ENCODE peak calls at places on chromosomes 2 and 18, in six cellular contexts. One of them, this sample, is unnamed.

GRCh38 chr2:35891528-35891927 is 464.1 kb upstream of the CRIM1 start:
- DNase-seq in posterior cingulate gyrus: no peak
- DNase-seq in WTC11: no peak
- DNase-seq in lower leg skin: no peak
- DNase-seq in RWPE1: no peak
- DNase-seq in SHP77 treated with DMSO at 0.1 percent for 48 hours: no peak
- DNase-seq in this sample: no peak

GRCh38 chr2:3264010-3264744 is 113.4 kb downstream of the EIPR1 start:
- DNase-seq in posterior cingulate gyrus: peak
- DNase-seq in WTC11: no peak
- DNase-seq in lower leg skin: no peak
- DNase-seq in RWPE1: no peak
- DNase-seq in SHP77 treated with DMSO at 0.1 percent for 48 hours: no peak
- DNase-seq in this sample: no peak

GRCh38 chr2:6948081-6949008 is 31.1 kb downstream of the RNF144A start:
- DNase-seq in posterior cingulate gyrus: no peak
- DNase-seq in WTC11: no peak
- DNase-seq in lower leg skin: no peak
- DNase-seq in RWPE1: no peak
- DNase-seq in SHP77 treated with DMSO at 0.1 percent for 48 hours: no peak
- DNase-seq in this sample: no peak

GRCh38 chr2:148568597-148568996 is 76.0 kb upstream of the EPC2 start:
- DNase-seq in posterior cingulate gyrus: no peak
- DNase-seq in WTC11: no peak
- DNase-seq in lower leg skin: peak
- DNase-seq in RWPE1: no peak
- DNase-seq in SHP77 treated with DMSO at 0.1 percent for 48 hours: no peak
- DNase-seq in this sample: no peak

GRCh38 chr2:26033769-26034596 is at the start of gene RAB10:
- DNase-seq in posterior cingulate gyrus: peak
- DNase-seq in WTC11: peak
- DNase-seq in lower leg skin: peak
- DNase-seq in RWPE1: peak
- DNase-seq in SHP77 treated with DMSO at 0.1 percent for 48 hours: peak
- DNase-seq in this sample: peak

GRCh38 chr2:9644603-9645002 is 13.8 kb upstream of the YWHAQ start:
- DNase-seq in posterior cingulate gyrus: no peak
- DNase-seq in WTC11: no peak
- DNase-seq in lower leg skin: peak
- DNase-seq in RWPE1: peak
- DNase-seq in SHP77 treated with DMSO at 0.1 percent for 48 hours: no peak
- DNase-seq in this sample: peak

GRCh38 chr2:223854741-223855140 is 17.4 kb upstream of the AP1S3 start:
- DNase-seq in posterior cingulate gyrus: no peak
- DNase-seq in WTC11: no peak
- DNase-seq in lower leg skin: no peak
- DNase-seq in RWPE1: no peak
- DNase-seq in SHP77 treated with DMSO at 0.1 percent for 48 hours: no peak
- DNase-seq in this sample: no peak

GRCh38 chr2:232870002-232870765 is at the start of gene SNORC:
- DNase-seq in posterior cingulate gyrus: no peak
- DNase-seq in WTC11: no peak
- DNase-seq in lower leg skin: peak
- DNase-seq in RWPE1: no peak
- DNase-seq in SHP77 treated with DMSO at 0.1 percent for 48 hours: no peak
- DNase-seq in this sample: peak

GRCh38 chr2:30583204-30583749 is 136.2 kb downstream of the LCLAT1 start:
- DNase-seq in posterior cingulate gyrus: no peak
- DNase-seq in WTC11: no peak
- DNase-seq in lower leg skin: no peak
- DNase-seq in RWPE1: no peak
- DNase-seq in SHP77 treated with DMSO at 0.1 percent for 48 hours: no peak
- DNase-seq in this sample: no peak

GRCh38 chr2:177129610-177130009 is 83.0 kb upstream of the HNRNPA3 start:
- DNase-seq in posterior cingulate gyrus: no peak
- DNase-seq in WTC11: no peak
- DNase-seq in lower leg skin: no peak
- DNase-seq in RWPE1: no peak
- DNase-seq in SHP77 treated with DMSO at 0.1 percent for 48 hours: no peak
- DNase-seq in this sample: no peak

GRCh38 chr2:228446732-228447131 is 265.2 kb upstream of the SPHKAP start:
- DNase-seq in posterior cingulate gyrus: peak
- DNase-seq in WTC11: no peak
- DNase-seq in lower leg skin: no peak
- DNase-seq in RWPE1: no peak
- DNase-seq in SHP77 treated with DMSO at 0.1 percent for 48 hours: peak
- DNase-seq in this sample: no peak

GRCh38 chr2:130728007-130728454 is 839 bp upstream of the GPR148 start:
- DNase-seq in posterior cingulate gyrus: no peak
- DNase-seq in WTC11: peak
- DNase-seq in lower leg skin: no peak
- DNase-seq in RWPE1: no peak
- DNase-seq in SHP77 treated with DMSO at 0.1 percent for 48 hours: no peak
- DNase-seq in this sample: no peak

GRCh38 chr2:142061733-142062132 is 69.1 kb downstream of the LRP1B start:
- DNase-seq in posterior cingulate gyrus: no peak
- DNase-seq in WTC11: no peak
- DNase-seq in lower leg skin: no peak
- DNase-seq in RWPE1: no peak
- DNase-seq in SHP77 treated with DMSO at 0.1 percent for 48 hours: no peak
- DNase-seq in this sample: no peak

GRCh38 chr2:165016772-165017411 is 61.6 kb upstream of the SLC38A11 start:
- DNase-seq in posterior cingulate gyrus: peak
- DNase-seq in WTC11: peak
- DNase-seq in lower leg skin: no peak
- DNase-seq in RWPE1: peak
- DNase-seq in SHP77 treated with DMSO at 0.1 percent for 48 hours: peak
- DNase-seq in this sample: no peak

GRCh38 chr2:10514287-10514686 is 66.2 kb upstream of the ODC1 start:
- DNase-seq in posterior cingulate gyrus: no peak
- DNase-seq in WTC11: no peak
- DNase-seq in lower leg skin: peak
- DNase-seq in RWPE1: no peak
- DNase-seq in SHP77 treated with DMSO at 0.1 percent for 48 hours: no peak
- DNase-seq in this sample: peak

GRCh38 chr18:26940744-26941398 is 75.4 kb upstream of the AQP4 start:
- DNase-seq in posterior cingulate gyrus: no peak
- DNase-seq in WTC11: no peak
- DNase-seq in lower leg skin: no peak
- DNase-seq in RWPE1: no peak
- DNase-seq in SHP77 treated with DMSO at 0.1 percent for 48 hours: no peak
- DNase-seq in this sample: no peak

GRCh38 chr2:84704505-84705244 is 176.2 kb downstream of the TRABD2A start:
- DNase-seq in posterior cingulate gyrus: no peak
- DNase-seq in WTC11: no peak
- DNase-seq in lower leg skin: no peak
- DNase-seq in RWPE1: no peak
- DNase-seq in SHP77 treated with DMSO at 0.1 percent for 48 hours: no peak
- DNase-seq in this sample: no peak

GRCh38 chr2:173119069-173119807 is 43.6 kb downstream of the MAP3K20 start:
- DNase-seq in posterior cingulate gyrus: no peak
- DNase-seq in WTC11: no peak
- DNase-seq in lower leg skin: no peak
- DNase-seq in RWPE1: no peak
- DNase-seq in SHP77 treated with DMSO at 0.1 percent for 48 hours: peak
- DNase-seq in this sample: no peak

GRCh38 chr18:24741961-24742738 is 281.7 kb downstream of the HRH4 start:
- DNase-seq in posterior cingulate gyrus: no peak
- DNase-seq in WTC11: no peak
- DNase-seq in lower leg skin: no peak
- DNase-seq in RWPE1: no peak
- DNase-seq in SHP77 treated with DMSO at 0.1 percent for 48 hours: no peak
- DNase-seq in this sample: no peak

GRCh38 chr2:64952896-64953482 is 36.2 kb upstream of the SLC1A4 start:
- DNase-seq in posterior cingulate gyrus: no peak
- DNase-seq in WTC11: no peak
- DNase-seq in lower leg skin: no peak
- DNase-seq in RWPE1: peak
- DNase-seq in SHP77 treated with DMSO at 0.1 percent for 48 hours: no peak
- DNase-seq in this sample: no peak

GRCh38 chr18:63067939-63068338 is 251.6 kb downstream of the BCL2 start:
- DNase-seq in posterior cingulate gyrus: no peak
- DNase-seq in WTC11: no peak
- DNase-seq in lower leg skin: no peak
- DNase-seq in RWPE1: peak
- DNase-seq in SHP77 treated with DMSO at 0.1 percent for 48 hours: no peak
- DNase-seq in this sample: no peak

GRCh38 chr18:80229766-80230745 is 17.3 kb downstream of the PARD6G start:
- DNase-seq in posterior cingulate gyrus: no peak
- DNase-seq in WTC11: no peak
- DNase-seq in lower leg skin: peak
- DNase-seq in RWPE1: peak
- DNase-seq in SHP77 treated with DMSO at 0.1 percent for 48 hours: no peak
- DNase-seq in this sample: no peak

GRCh38 chr18:789397-789796 is 22.6 kb downstream of the YES1 start:
- DNase-seq in posterior cingulate gyrus: no peak
- DNase-seq in WTC11: no peak
- DNase-seq in lower leg skin: no peak
- DNase-seq in RWPE1: no peak
- DNase-seq in SHP77 treated with DMSO at 0.1 percent for 48 hours: no peak
- DNase-seq in this sample: no peak

GRCh38 chr2:206282746-206283145 is 8.3 kb downstream of the ZDBF2 start:
- DNase-seq in posterior cingulate gyrus: no peak
- DNase-seq in WTC11: no peak
- DNase-seq in lower leg skin: no peak
- DNase-seq in RWPE1: no peak
- DNase-seq in SHP77 treated with DMSO at 0.1 percent for 48 hours: no peak
- DNase-seq in this sample: no peak

GRCh38 chr18:3995476-3996102 is 459.5 kb downstream of the DLGAP1 start:
- DNase-seq in posterior cingulate gyrus: peak
- DNase-seq in WTC11: peak
- DNase-seq in lower leg skin: no peak
- DNase-seq in RWPE1: peak
- DNase-seq in SHP77 treated with DMSO at 0.1 percent for 48 hours: peak
- DNase-seq in this sample: peak

GRCh38 chr2:69549421-69549820 is 94.1 kb downstream of the AAK1 start:
- DNase-seq in posterior cingulate gyrus: no peak
- DNase-seq in WTC11: no peak
- DNase-seq in lower leg skin: no peak
- DNase-seq in RWPE1: peak
- DNase-seq in SHP77 treated with DMSO at 0.1 percent for 48 hours: no peak
- DNase-seq in this sample: no peak

GRCh38 chr18:10290244-10291240 is 163.9 kb upstream of the APCDD1 start:
- DNase-seq in posterior cingulate gyrus: no peak
- DNase-seq in WTC11: no peak
- DNase-seq in lower leg skin: peak
- DNase-seq in RWPE1: no peak
- DNase-seq in SHP77 treated with DMSO at 0.1 percent for 48 hours: no peak
- DNase-seq in this sample: no peak

GRCh38 chr2:112031916-112032582 is 23.0 kb upstream of the TMEM87B start:
- DNase-seq in posterior cingulate gyrus: no peak
- DNase-seq in WTC11: no peak
- DNase-seq in lower leg skin: no peak
- DNase-seq in RWPE1: peak
- DNase-seq in SHP77 treated with DMSO at 0.1 percent for 48 hours: no peak
- DNase-seq in this sample: no peak

GRCh38 chr2:72136933-72137497 is 10.6 kb downstream of the CYP26B1 start:
- DNase-seq in posterior cingulate gyrus: peak
- DNase-seq in WTC11: no peak
- DNase-seq in lower leg skin: peak
- DNase-seq in RWPE1: no peak
- DNase-seq in SHP77 treated with DMSO at 0.1 percent for 48 hours: no peak
- DNase-seq in this sample: no peak

GRCh38 chr2:146376511-146377084 is 1468.2 kb upstream of the ACVR2A start:
- DNase-seq in posterior cingulate gyrus: no peak
- DNase-seq in WTC11: no peak
- DNase-seq in lower leg skin: no peak
- DNase-seq in RWPE1: no peak
- DNase-seq in SHP77 treated with DMSO at 0.1 percent for 48 hours: no peak
- DNase-seq in this sample: no peak

GRCh38 chr18:63101811-63102210 is 217.8 kb downstream of the BCL2 start:
- DNase-seq in posterior cingulate gyrus: no peak
- DNase-seq in WTC11: no peak
- DNase-seq in lower leg skin: no peak
- DNase-seq in RWPE1: no peak
- DNase-seq in SHP77 treated with DMSO at 0.1 percent for 48 hours: no peak
- DNase-seq in this sample: no peak

GRCh38 chr2:156476516-156477206 is 40.5 kb downstream of the GPD2 start:
- DNase-seq in posterior cingulate gyrus: no peak
- DNase-seq in WTC11: no peak
- DNase-seq in lower leg skin: no peak
- DNase-seq in RWPE1: peak
- DNase-seq in SHP77 treated with DMSO at 0.1 percent for 48 hours: no peak
- DNase-seq in this sample: no peak

GRCh38 chr2:136327162-136327852 is 209.4 kb upstream of the CXCR4 start:
- DNase-seq in posterior cingulate gyrus: no peak
- DNase-seq in WTC11: no peak
- DNase-seq in lower leg skin: no peak
- DNase-seq in RWPE1: no peak
- DNase-seq in SHP77 treated with DMSO at 0.1 percent for 48 hours: no peak
- DNase-seq in this sample: peak

GRCh38 chr2:19488009-19488691 is 129.7 kb upstream of the OSR1 start:
- DNase-seq in posterior cingulate gyrus: no peak
- DNase-seq in WTC11: no peak
- DNase-seq in lower leg skin: no peak
- DNase-seq in RWPE1: peak
- DNase-seq in SHP77 treated with DMSO at 0.1 percent for 48 hours: no peak
- DNase-seq in this sample: no peak

GRCh38 chr2:182047544-182047943 is 61.9 kb downstream of the PPP1R1C start:
- DNase-seq in posterior cingulate gyrus: no peak
- DNase-seq in WTC11: no peak
- DNase-seq in lower leg skin: no peak
- DNase-seq in RWPE1: no peak
- DNase-seq in SHP77 treated with DMSO at 0.1 percent for 48 hours: no peak
- DNase-seq in this sample: no peak